ENCODE peak calls at places on chromosomes 7 and 10, in seven cellular contexts. H is H9, V is IMR-90, E is mesenchymal stem cell, Y is mesendoderm, C is H1, J is trophoblast cell. A is an unnamed sample.

GRCh38 chr7:47596502-47597202 is 14.7 kb upstream of the TNS3 start:
- DNase-seq in E (peak), Y (peak), C (no peak), H (no peak), V (no peak), J (no peak), A (no peak)

GRCh38 chr10:33162248-33162575 is 172.3 kb downstream of the NRP1 start:
- DNase-seq in H (no peak), J (no peak), V (no peak), Y (no peak), C (no peak), E (no peak), A (no peak)

GRCh38 chr10:5449823-5450222 is 37.5 kb downstream of the NET1 start:
- DNase-seq in C (no peak), E (peak), H (no peak), J (peak), Y (peak), V (peak), A (no peak)

GRCh38 chr7:127824682-127825081 is 172.7 kb downstream of the SND1 start:
- DNase-seq in V (no peak), Y (no peak), H (no peak), C (no peak), E (no peak), J (no peak), A (no peak)

GRCh38 chr7:3482147-3482921 is 181.3 kb downstream of the SDK1 start:
- DNase-seq in Y (peak), E (peak), H (peak), V (peak), J (peak), C (peak), A (peak)

GRCh38 chr7:130154131-130154500 is 51.1 kb downstream of the TMEM209 start:
- DNase-seq in Y (no peak), C (no peak), H (no peak), J (no peak), V (no peak), E (no peak), A (no peak)

GRCh38 chr7:21911341-21911875 is 34.3 kb downstream of the CDCA7L start:
- DNase-seq in J (no peak), V (peak), C (no peak), Y (no peak), H (no peak), E (peak), A (no peak)

GRCh38 chr10:5631936-5632335 is 34.5 kb downstream of the ASB13 start:
- DNase-seq in J (peak), E (no peak), C (no peak), H (no peak), V (no peak), Y (no peak), A (no peak)

GRCh38 chr7:77456711-77457110 is 40.6 kb upstream of the GSAP start:
- DNase-seq in E (no peak), Y (no peak), C (no peak), H (no peak), J (no peak), V (peak), A (no peak)

GRCh38 chr7:1123721-1124120 is 35.8 kb downstream of the GPER1 start:
- DNase-seq in H (peak), E (peak), Y (peak), J (peak), C (peak), V (peak), A (peak)

GRCh38 chr10:23826399-23826798 is 382.5 kb upstream of the KIAA1217 start:
- DNase-seq in J (peak), H (peak), E (no peak), C (peak), Y (peak), V (no peak), A (peak)

GRCh38 chr10:70597856-70598815 is 4.4 kb downstream of the PRF1 start:
- DNase-seq in Y (no peak), E (no peak), J (no peak), C (no peak), V (no peak), H (no peak), A (no peak)

GRCh38 chr10:118568327-118568848 is 27.1 kb downstream of the PRLHR start:
- DNase-seq in E (peak), C (no peak), H (no peak), V (peak), Y (peak), J (peak), A (peak)

GRCh38 chr10:118763202-118763988 is 8.6 kb upstream of the CACUL1 start:
- DNase-seq in H (no peak), C (no peak), J (no peak), Y (no peak), E (no peak), V (no peak), A (no peak)

GRCh38 chr7:1940402-1940786 is 270.3 kb downstream of the ELFN1 start:
- DNase-seq in C (no peak), Y (no peak), H (no peak), J (peak), V (no peak), E (no peak), A (no peak)

GRCh38 chr7:155166673-155167370 is 96.7 kb downstream of the HTR5A start:
- DNase-seq in J (peak), V (peak), Y (no peak), C (no peak), E (peak), H (no peak), A (no peak)

GRCh38 chr7:101882595-101883564 is 65.5 kb downstream of the CUX1 start:
- DNase-seq in E (peak), H (no peak), Y (peak), C (no peak), J (peak), V (peak), A (no peak)

GRCh38 chr7:96021533-96021932 is 249.2 kb downstream of the DYNC1I1 start:
- DNase-seq in J (no peak), C (no peak), Y (no peak), E (no peak), V (peak), H (no peak), A (no peak)

GRCh38 chr10:14609178-14609577 is 165.5 kb downstream of the FAM107B start:
- DNase-seq in Y (no peak), H (no peak), V (no peak), J (no peak), C (no peak), E (no peak), A (no peak)

GRCh38 chr7:38217672-38218071 is 39.6 kb downstream of the STARD3NL start:
- DNase-seq in C (no peak), V (no peak), Y (no peak), H (no peak), E (no peak), J (no peak), A (no peak)

GRCh38 chr10:28281726-28282325 is 21.0 kb downstream of the MPP7 start:
- DNase-seq in J (peak), V (no peak), Y (no peak), C (no peak), E (no peak), H (no peak), A (peak)

GRCh38 chr7:100539436-100540006 is 518 bp downstream of the AGFG2 start:
- DNase-seq in Y (no peak), V (no peak), C (no peak), J (no peak), E (no peak), H (peak), A (no peak)

GRCh38 chr7:90596745-90597526 is 815 bp downstream of the CDK14 start:
- DNase-seq in H (no peak), J (peak), Y (peak), C (no peak), V (peak), E (peak), A (peak)

GRCh38 chr10:53079283-53079682 is 306.7 kb upstream of the MBL2 start:
- DNase-seq in J (no peak), H (no peak), Y (no peak), V (peak), E (no peak), C (no peak), A (no peak)

GRCh38 chr7:140314571-140315480 is 83.5 kb downstream of the SLC37A3 start:
- DNase-seq in J (peak), V (peak), Y (no peak), E (no peak), C (no peak), H (no peak), A (no peak)

GRCh38 chr7:1200045-1200444 is 32.6 kb upstream of the UNCX start:
- DNase-seq in V (peak), C (no peak), J (no peak), E (no peak), Y (no peak), H (no peak), A (no peak)

GRCh38 chr10:7494034-7494433 is 83.2 kb upstream of the SFMBT2 start:
- DNase-seq in V (no peak), H (no peak), Y (no peak), C (no peak), E (no peak), J (no peak), A (no peak)

GRCh38 chr7:154817224-154817896 is 185.6 kb downstream of the PAXIP1 start:
- DNase-seq in Y (no peak), E (no peak), V (no peak), H (no peak), J (peak), C (no peak), A (no peak)

GRCh38 chr10:95133997-95134396 is 60.0 kb upstream of the ACSM6 start:
- DNase-seq in J (no peak), H (no peak), Y (no peak), V (no peak), C (no peak), E (no peak), A (no peak)

GRCh38 chr7:130099331-130099730 is 29.0 kb downstream of the KLHDC10 start:
- DNase-seq in C (no peak), Y (peak), E (no peak), H (no peak), J (no peak), V (peak), A (no peak)

GRCh38 chr7:44415047-44415446 is 75.4 kb downstream of the NUDCD3 start:
- DNase-seq in Y (no peak), H (no peak), C (no peak), J (peak), V (peak), E (no peak), A (no peak)

GRCh38 chr10:59512951-59513350 is 150.6 kb upstream of the FAM13C start:
- DNase-seq in V (no peak), E (no peak), C (no peak), H (no peak), Y (no peak), J (no peak), A (no peak)

GRCh38 chr7:27051451-27051850 is 44.3 kb downstream of the HOXA1 start:
- DNase-seq in E (no peak), V (no peak), Y (no peak), J (no peak), C (no peak), H (no peak), A (no peak)

GRCh38 chr10:32204606-32205005 is 142.4 kb downstream of the EPC1 start:
- DNase-seq in J (peak), H (no peak), E (no peak), V (no peak), C (no peak), Y (no peak), A (no peak)

GRCh38 chr7:132618271-132618955 is 42.1 kb upstream of the PLXNA4 start:
- DNase-seq in J (no peak), Y (peak), V (no peak), H (no peak), E (peak), C (no peak), A (no peak)
- H3K18ac ChIP-seq in J (no peak), Y (no peak), V (no peak), H (no peak), E (no peak), C (no peak), A (no peak)

GRCh38 chr10:27247441-27247840 is 6.8 kb upstream of the ACBD5 start:
- DNase-seq in V (no peak), J (no peak), Y (no peak), C (no peak), H (no peak), E (no peak), A (no peak)

GRCh38 chr10:27248215-27248614 is 7.6 kb upstream of the ACBD5 start:
- DNase-seq in H (no peak), Y (no peak), J (peak), E (no peak), C (no peak), V (no peak), A (no peak)

GRCh38 chr10:27252267-27253000 is 11.8 kb upstream of the ACBD5 start:
- DNase-seq in J (peak), C (no peak), E (peak), V (peak), Y (peak), H (peak), A (no peak)

GRCh38 chr10:27247037-27247436 is 6.4 kb upstream of the ACBD5 start:
- DNase-seq in J (no peak), H (no peak), Y (no peak), E (no peak), C (no peak), V (no peak), A (no peak)

DNA sequence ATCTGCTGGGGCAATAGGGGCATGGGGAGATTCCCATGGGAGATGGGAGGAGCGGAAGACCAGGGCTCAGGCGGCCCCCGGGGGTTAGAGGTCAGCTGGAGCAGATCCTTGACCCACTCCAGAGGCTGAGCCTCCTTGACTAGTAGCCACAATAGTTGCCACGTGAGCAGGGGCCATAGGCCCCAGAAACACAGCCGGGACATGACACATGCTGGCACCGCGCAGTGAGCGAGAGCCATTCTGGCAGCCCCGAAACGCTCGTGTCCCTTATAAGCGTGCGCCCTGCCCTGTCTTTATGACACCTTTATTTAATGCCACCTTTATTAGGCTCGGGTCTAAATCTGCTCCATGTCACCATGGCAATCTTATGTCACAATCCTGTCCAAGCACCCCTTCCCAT is 11.0 kb upstream of the ACBD5 start:
- DNase-seq in C (no peak), E (no peak), H (no peak), J (no peak), V (no peak), Y (no peak), A (no peak)
- H3K18ac ChIP-seq in C (no peak), E (no peak), H (no peak), J (no peak), V (no peak), Y (no peak), A (no peak)

DNA sequence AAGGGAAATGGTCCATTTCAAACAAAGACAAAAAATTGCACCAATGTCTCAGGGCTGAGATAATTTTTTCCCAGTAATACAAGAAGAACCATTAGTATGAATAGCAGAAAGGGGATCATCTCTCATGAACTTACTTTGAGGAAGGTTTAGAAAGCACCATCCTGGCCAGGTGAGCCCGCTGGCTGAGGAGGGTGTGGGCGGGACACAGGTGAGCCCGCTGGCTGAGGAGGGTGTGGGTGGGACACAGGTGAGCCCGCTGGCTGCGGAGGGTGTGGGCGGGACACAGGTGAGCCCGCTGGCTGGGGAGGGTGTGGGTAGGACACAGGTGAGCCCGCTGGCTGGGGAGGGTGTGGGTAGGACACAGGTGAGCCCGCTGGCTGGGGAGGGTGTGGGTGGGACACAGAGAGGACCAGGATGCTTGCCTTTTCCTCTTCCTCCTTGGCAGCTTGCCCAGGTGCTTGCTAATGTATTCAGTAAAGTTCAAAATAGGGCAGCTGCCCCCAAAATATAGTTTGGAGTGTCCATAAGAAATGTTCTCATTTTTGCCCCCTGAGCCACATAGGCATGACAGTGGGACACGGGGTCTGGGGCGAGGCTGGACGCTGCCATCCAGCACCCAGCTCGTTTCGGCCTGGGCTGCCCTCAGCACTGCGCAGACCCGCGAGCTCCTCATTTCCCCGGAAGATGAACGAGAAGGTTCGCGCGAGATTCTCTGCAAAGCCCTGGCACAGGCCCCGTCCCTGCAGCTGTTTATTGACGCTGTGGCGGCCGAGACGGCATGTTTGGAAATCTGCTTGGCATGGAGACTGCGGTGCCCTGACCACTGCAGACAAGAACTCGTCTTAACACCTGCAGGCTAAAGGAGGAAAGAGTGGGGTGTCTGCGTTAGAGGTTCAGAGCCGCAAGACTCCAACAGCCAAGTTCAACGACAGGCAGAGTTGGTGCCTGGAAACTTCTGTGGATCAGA is 125.3 kb downstream of the DNAJB6 start:
- DNase-seq in E (no peak), Y (no peak), V (no peak), J (no peak), H (no peak), C (no peak), A (no peak)
- H3K18ac ChIP-seq in E (no peak), Y (no peak), V (no peak), J (no peak), H (no peak), C (no peak), A (peak)

DNA sequence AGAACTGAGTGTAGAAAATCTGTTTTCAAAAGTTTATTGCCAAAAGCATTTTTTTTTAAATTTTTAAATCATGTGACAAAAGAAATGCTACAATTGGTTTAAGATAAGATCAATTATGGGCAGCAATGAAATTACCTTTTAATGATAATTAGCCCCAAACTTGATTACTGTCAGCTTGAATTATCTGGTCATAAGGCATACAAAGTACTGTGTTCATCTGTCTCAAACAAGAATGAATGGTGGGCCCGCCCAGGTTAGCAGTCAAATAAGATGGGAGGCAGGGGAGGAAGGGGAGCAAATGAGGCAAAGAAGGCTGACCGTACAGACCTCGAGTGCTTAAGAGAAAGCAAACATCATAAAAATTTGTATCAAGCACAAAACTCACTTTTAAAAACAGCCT is 68.1 kb downstream of the JAZF1 start:
- DNase-seq in E (no peak), J (no peak), H (no peak), C (no peak), Y (no peak), V (no peak), A (no peak)
- H3K18ac ChIP-seq in E (no peak), J (no peak), H (no peak), C (no peak), Y (no peak), V (no peak), A (no peak)